ENCODE peak calls at places on chromosomes 3 and 15, in nine cellular contexts. H, K, D, X, L, S, Q, V and P are unnamed samples.

GRCh38 chr3:170809021-170809974 is 60.7 kb downstream of the RPL22L1 start:
- DNase-seq in K (no peak), L (peak; percentile 74), H (no peak), S (no peak), D (peak; percentile 88), V (no peak), X (peak; percentile 45), Q (no peak), P (peak; percentile 86)

GRCh38 chr3:48273594-48274211 is 32.8 kb downstream of the ZNF589 start:
- DNase-seq in X (peak; percentile 70), S (peak; percentile 46), V (no peak), L (peak; percentile 81), D (peak; percentile 72), Q (peak; percentile 62), K (peak; percentile 51), H (peak; percentile 51), P (peak; percentile 66)

GRCh38 chr15:27767918-27768640 is 331.0 kb downstream of the OCA2 start:
- DNase-seq in H (no peak), K (no peak), Q (no peak), S (no peak), V (no peak), L (no peak), X (no peak), D (no peak), P (no peak)

GRCh38 chr15:40680151-40680550 is 14.8 kb upstream of the RAD51 start:
- DNase-seq in D (no peak), S (no peak), H (no peak), X (no peak), Q (no peak), L (no peak), K (no peak), V (no peak), P (no peak)

GRCh38 chr3:30473374-30474051 is 132.9 kb upstream of the TGFBR2 start:
- DNase-seq in K (peak; percentile 64), X (peak; percentile 62), V (peak; percentile 27), H (no peak), Q (no peak), S (no peak), L (no peak), D (peak; percentile 68), P (peak; percentile 88)

GRCh38 chr3:170560717-170561382 is 25.0 kb downstream of the SLC7A14 start:
- DNase-seq in H (no peak), K (no peak), L (no peak), Q (no peak), X (no peak), S (no peak), V (no peak), D (no peak), P (no peak)

GRCh38 chr15:56871867-56872266 is 46.6 kb upstream of the TCF12 start:
- DNase-seq in V (no peak), Q (no peak), X (no peak), S (no peak), D (no peak), L (no peak), H (no peak), K (no peak), P (no peak)

GRCh38 chr3:18891641-18892040 is 256.7 kb upstream of the KCNH8 start:
- DNase-seq in H (peak; percentile 13), L (no peak), D (no peak), Q (no peak), K (no peak), S (no peak), X (no peak), V (no peak), P (no peak)

GRCh38 chr3:42066516-42067181 is 24.5 kb upstream of the TRAK1 start:
- DNase-seq in X (no peak), V (no peak), Q (no peak), K (no peak), D (no peak), S (no peak), L (no peak), H (no peak), P (no peak)

GRCh38 chr3:53881691-53882593 is at the start of gene ACTR8:
- DNase-seq in L (peak; percentile 93), S (peak; percentile 92), K (peak; percentile 95), X (peak; percentile 85), V (peak; percentile 54), D (peak; percentile 72), Q (peak; percentile 90), H (peak; percentile 85), P (peak; percentile 52)

GRCh38 chr15:84645997-84646396 is 8.1 kb downstream of the WDR73 start:
- DNase-seq in K (no peak), V (no peak), X (no peak), S (no peak), H (no peak), D (no peak), Q (no peak), L (no peak), P (no peak)

GRCh38 chr3:141368925-141369794 is 856 bp downstream of the ZBTB38 start:
- DNase-seq in L (peak; percentile 68), V (no peak), K (no peak), Q (no peak), X (no peak), S (no peak), H (no peak), D (peak; percentile 69), P (peak; percentile 82)

GRCh38 chr15:31272558-31273257 is 53.9 kb upstream of the KLF13 start:
- DNase-seq in S (peak; percentile 29), K (peak; percentile 56), X (peak; percentile 19), L (peak; percentile 2), V (no peak), Q (peak; percentile 43), H (no peak), D (peak; percentile 19), P (no peak)

GRCh38 chr15:92930061-92930460 is 29.9 kb downstream of the CHD2 start:
- DNase-seq in X (no peak), H (no peak), K (no peak), D (no peak), S (no peak), Q (no peak), V (no peak), L (no peak), P (no peak)

GRCh38 chr3:195892105-195892354 is 16.3 kb downstream of the TNK2 start:
- DNase-seq in S (no peak), Q (no peak), X (no peak), D (no peak), K (no peak), H (no peak), L (no peak), V (no peak), P (no peak)

GRCh38 chr3:64224826-64225606 is at the start of gene PRICKLE2:
- DNase-seq in X (peak; percentile 66), K (peak; percentile 90), H (no peak), S (peak; percentile 82), V (peak; percentile 71), D (peak; percentile 68), Q (no peak), L (peak; percentile 56), P (no peak)

GRCh38 chr3:137988152-137988551 is 21.8 kb upstream of the CLDN18 start:
- DNase-seq in K (no peak), S (no peak), Q (no peak), L (peak; percentile 72), H (no peak), X (no peak), D (no peak), V (no peak), P (no peak)

GRCh38 chr15:64950888-64951287 is 38.8 kb downstream of the SPG21 start:
- DNase-seq in L (no peak), Q (no peak), H (no peak), S (no peak), K (no peak), V (no peak), X (no peak), D (no peak), P (no peak)

GRCh38 chr15:69957175-69957574 is 140.5 kb downstream of the TLE3 start:
- DNase-seq in Q (no peak), D (no peak), X (no peak), K (no peak), V (no peak), L (no peak), S (no peak), H (no peak), P (no peak)

DNA sequence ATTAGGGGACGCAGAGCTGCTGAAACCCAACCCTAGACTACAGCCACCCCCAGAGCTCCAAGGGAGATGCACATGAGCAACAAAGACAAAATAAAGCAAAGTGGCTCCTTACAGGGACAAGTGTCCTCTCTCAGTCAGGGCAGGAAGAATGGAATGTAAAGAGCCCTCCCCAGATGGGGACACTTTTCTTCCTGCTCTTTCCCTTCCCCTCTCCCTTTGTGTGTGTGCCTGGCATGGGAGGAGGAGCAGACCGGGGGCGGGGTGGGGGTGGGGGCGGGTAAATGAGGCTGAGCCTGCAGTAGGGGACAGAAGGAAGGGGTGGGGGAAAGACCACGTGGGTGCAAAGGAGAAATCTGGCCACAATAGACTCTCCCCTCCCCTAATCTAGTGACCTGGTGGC is 37.4 kb downstream of the ACAA1 start:
- DNase-seq in V (no peak), H (no peak), D (no peak), K (no peak), L (no peak), X (no peak), Q (no peak), S (no peak), P (no peak)
- H3K4me3 ChIP-seq in V (no peak overlapping the region), H (no peak overlapping the region), D (no peak overlapping the region), K (no peak overlapping the region), L (no peak overlapping the region), X (no peak overlapping the region), Q (no peak overlapping the region), S (no peak overlapping the region), P (no peak overlapping the region)

DNA sequence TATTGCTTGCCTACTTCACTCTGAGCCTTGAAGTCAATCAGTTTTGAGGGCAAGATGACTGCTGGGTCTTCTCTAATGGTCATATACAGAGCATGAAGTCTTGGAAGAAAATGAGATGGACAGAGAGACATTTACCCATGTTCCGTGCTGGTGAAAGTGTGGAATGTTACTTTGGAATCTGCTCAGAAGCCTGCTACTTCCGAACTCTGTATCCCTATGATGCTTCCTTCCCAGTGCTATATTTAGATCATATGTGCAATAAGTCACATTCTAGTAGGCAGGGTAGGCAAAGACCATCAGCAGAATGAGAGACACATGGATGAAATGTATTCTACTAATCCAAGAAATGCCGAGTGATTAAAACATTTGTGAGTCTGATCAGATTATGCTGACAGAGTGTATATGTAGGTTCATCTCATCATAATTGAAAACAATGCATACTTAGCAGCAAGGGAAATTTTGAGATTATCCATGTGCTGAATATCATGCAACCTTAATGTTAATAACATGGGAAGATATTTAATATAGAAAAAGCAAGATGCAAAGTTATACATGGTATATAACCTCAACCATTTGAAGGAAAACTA is 60.5 kb downstream of the RAB7A start:
- DNase-seq in K (no peak), V (no peak), X (no peak), S (no peak), Q (no peak), L (no peak), H (no peak), D (no peak), P (no peak)
- H3K4me3 ChIP-seq in K (no peak overlapping the region), V (no peak overlapping the region), X (no peak overlapping the region), S (no peak overlapping the region), Q (no peak overlapping the region), L (no peak overlapping the region), H (no peak overlapping the region), D (no peak overlapping the region), P (no peak overlapping the region)

GRCh38 chr3:149967067-149967685 is 3.5 kb downstream of the PFN2 start:
- DNase-seq in K (no peak), H (peak; percentile 36), X (no peak), S (no peak), Q (no peak), V (no peak), D (peak; percentile 63), L (peak; percentile 46), P (peak; percentile 67)
- H3K4me3 ChIP-seq in K (no peak overlapping the region), H (no peak overlapping the region), X (no peak overlapping the region), S (no peak overlapping the region), Q (no peak overlapping the region), V (no peak overlapping the region), D (no peak overlapping the region), L (peak overlapping the region; percentile 63), P (no peak overlapping the region)

GRCh38 chr3:188389711-188390346 is 235.9 kb downstream of the LPP start:
- DNase-seq in X (peak; percentile 61), H (peak; percentile 13), Q (peak; percentile 52), K (peak; percentile 59), V (no peak), L (no peak), D (peak; percentile 84), S (no peak), P (peak; percentile 83)
- H3K4me3 ChIP-seq in X (no peak overlapping the region), H (no peak overlapping the region), Q (no peak overlapping the region), K (no peak overlapping the region), V (no peak overlapping the region), L (no peak overlapping the region), D (no peak overlapping the region), S (no peak overlapping the region), P (no peak overlapping the region)